ENCODE peak calls at places on chromosomes 3 and 15, in nine cellular contexts. R, E, U, T, N, I, D, Z and B are unnamed samples.
A peak's percentile ranks its signal among the peaks of the same experiment; 100 is the strongest.

GRCh38 chr15:68317281-68318007 is 39.9 kb downstream of the FEM1B start:
- DNase-seq in I (no peak), Z (no peak), D (no peak), R (no peak), E (peak; percentile 27), U (no peak), T (no peak), N (peak; percentile 1), B (no peak)

GRCh38 chr15:40334941-40335795 is 5.6 kb downstream of the CCDC9B start:
- DNase-seq in N (no peak), D (no peak), I (no peak), U (peak; percentile 67), Z (no peak), E (no peak), T (no peak), R (peak; percentile 44), B (peak; percentile 64)

GRCh38 chr3:12483364-12483763 is 916 bp upstream of the TSEN2 start:
- DNase-seq in D (no peak), Z (no peak), I (peak; percentile 18), E (no peak), T (no peak), N (no peak), U (no peak), R (peak; percentile 38), B (no peak)

GRCh38 chr3:87120850-87121249 is 106.3 kb upstream of the CHMP2B start:
- DNase-seq in Z (no peak), R (no peak), N (no peak), I (no peak), U (no peak), D (no peak), E (no peak), T (no peak), B (peak; percentile 7)

GRCh38 chr3:59998040-59998439 is 948.2 kb upstream of the CFAP20DC start:
- DNase-seq in R (no peak), Z (no peak), N (peak; percentile 78), D (no peak), I (no peak), T (no peak), U (no peak), E (no peak), B (no peak)

GRCh38 chr3:6921876-6922275 is 61.0 kb downstream of the GRM7 start:
- DNase-seq in U (no peak), I (no peak), D (no peak), N (no peak), T (no peak), E (no peak), Z (no peak), R (no peak), B (no peak)

GRCh38 chr3:171350364-171350763 is 109.8 kb downstream of the TNIK start:
- DNase-seq in E (no peak), Z (no peak), R (no peak), U (no peak), T (no peak), D (no peak), I (no peak), N (no peak), B (no peak)

GRCh38 chr3:138450704-138451424 is 16.4 kb downstream of the ESYT3 start:
- DNase-seq in R (no peak), Z (no peak), N (no peak), I (no peak), T (no peak), D (no peak), E (peak; percentile 12), U (no peak), B (peak; percentile 52)

GRCh38 chr3:60579734-60580133 is 671.5 kb downstream of the FHIT start:
- DNase-seq in T (peak; percentile 19), N (peak; percentile 17), R (no peak), D (no peak), E (no peak), I (peak; percentile 94), U (no peak), Z (no peak), B (no peak)

DNA sequence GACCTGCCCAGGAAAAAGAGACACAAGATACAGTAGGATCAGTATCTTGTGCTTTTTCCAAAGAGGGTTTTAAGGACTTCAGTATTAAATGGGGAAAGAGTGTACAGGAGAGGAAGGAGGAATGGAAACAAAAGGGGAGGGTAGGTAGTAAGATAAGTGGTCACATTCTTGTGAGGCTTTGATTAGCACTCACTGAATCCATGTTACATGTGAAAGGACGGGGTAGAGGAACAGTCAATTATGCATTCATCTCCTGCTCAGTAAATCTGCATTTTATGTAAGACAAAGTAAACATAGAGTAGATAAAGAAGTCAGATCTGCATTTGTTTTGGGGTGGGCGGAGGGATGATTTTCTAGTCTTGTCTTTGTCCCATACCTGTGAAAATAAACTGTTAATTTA is 50.7 kb downstream of the SACM1L start:
- DNase-seq in T (no peak), R (no peak), Z (no peak), E (no peak), U (no peak), I (no peak), N (no peak), D (no peak), B (no peak)
- H3K36me3 ChIP-seq in T (peaks cover 98% of the 10 kb centered on the region), R (peaks cover 17% of the 10 kb centered on the region), Z (peaks cover 7% of the 10 kb centered on the region), E (no peaks in the 10 kb centered on the region), U (peaks cover 21% of the 10 kb centered on the region), I (peaks cover 20% of the 10 kb centered on the region), N (no peaks in the 10 kb centered on the region), D (peaks cover 78% of the 10 kb centered on the region), B (peaks cover 24% of the 10 kb centered on the region)

GRCh38 chr3:41236198-41236597 is 36.9 kb downstream of the CTNNB1 start:
- DNase-seq in Z (no peak), D (no peak), U (no peak), I (no peak), R (no peak), N (no peak), T (no peak), E (no peak), B (no peak)
- H3K36me3 ChIP-seq in Z (peaks cover 20% of the 10 kb centered on the region), D (peaks cover 92% of the 10 kb centered on the region), U (peaks cover 31% of the 10 kb centered on the region), I (peaks cover 34% of the 10 kb centered on the region), R (peaks cover 30% of the 10 kb centered on the region), N (no peaks in the 10 kb centered on the region), T (peaks cover 98% of the 10 kb centered on the region), E (no peaks in the 10 kb centered on the region), B (peaks cover 39% of the 10 kb centered on the region)

DNA sequence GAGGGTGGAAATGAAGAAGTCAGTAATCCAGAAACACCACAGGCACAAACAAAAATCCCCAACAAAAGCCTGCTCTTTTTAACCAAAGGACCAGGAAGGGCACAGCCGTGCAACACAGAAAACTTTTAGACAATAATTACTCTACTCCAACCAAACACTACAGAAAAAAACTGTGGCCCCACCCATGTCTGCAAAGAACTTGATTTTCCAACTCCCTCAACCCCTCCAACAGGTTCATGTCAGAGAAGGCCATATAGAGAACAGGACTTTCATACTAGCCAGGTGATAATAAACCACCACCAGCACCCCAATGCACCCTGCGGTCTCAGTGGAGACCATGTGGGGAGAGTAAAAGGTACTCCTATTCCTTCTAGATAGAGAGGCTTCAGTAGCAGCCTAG is 16.8 kb downstream of the PHC3 start:
- DNase-seq in T (no peak), Z (no peak), I (no peak), R (no peak), D (no peak), U (no peak), E (no peak), N (no peak), B (no peak)
- H3K36me3 ChIP-seq in T (peaks cover 73% of the 10 kb centered on the region), Z (peaks cover 6% of the 10 kb centered on the region), I (peaks cover 1% of the 10 kb centered on the region), R (peaks cover 3% of the 10 kb centered on the region), D (peaks cover 81% of the 10 kb centered on the region), U (no peaks in the 10 kb centered on the region), E (no peaks in the 10 kb centered on the region), N (no peaks in the 10 kb centered on the region), B (peaks cover 2% of the 10 kb centered on the region)

GRCh38 chr3:66481071-66482001 is 19.5 kb downstream of the LRIG1 start:
- DNase-seq in E (no peak), Z (no peak), U (no peak), D (no peak), T (no peak), R (peak; percentile 82), N (no peak), I (no peak), B (no peak)
- H3K36me3 ChIP-seq in E (no peaks in the 10 kb centered on the region), Z (no peaks in the 10 kb centered on the region), U (no peaks in the 10 kb centered on the region), D (no peaks in the 10 kb centered on the region), T (no peaks in the 10 kb centered on the region), R (no peaks in the 10 kb centered on the region), N (no peaks in the 10 kb centered on the region), I (no peaks in the 10 kb centered on the region), B (no peaks in the 10 kb centered on the region)

GRCh38 chr3:112611813-112612515 is 29.0 kb downstream of the CCDC80 start:
- DNase-seq in N (no peak), I (no peak), U (no peak), R (no peak), T (no peak), E (no peak), D (no peak), Z (no peak), B (no peak)

GRCh38 chr3:112605285-112605684 is 35.7 kb downstream of the CCDC80 start:
- DNase-seq in D (no peak), Z (no peak), E (no peak), U (no peak), I (no peak), T (peak; percentile 37), R (no peak), N (no peak), B (no peak)

GRCh38 chr3:112604536-112604935 is 36.4 kb downstream of the CCDC80 start:
- DNase-seq in D (no peak), N (no peak), E (no peak), Z (no peak), R (no peak), I (no peak), U (no peak), T (peak; percentile 81), B (no peak)

DNA sequence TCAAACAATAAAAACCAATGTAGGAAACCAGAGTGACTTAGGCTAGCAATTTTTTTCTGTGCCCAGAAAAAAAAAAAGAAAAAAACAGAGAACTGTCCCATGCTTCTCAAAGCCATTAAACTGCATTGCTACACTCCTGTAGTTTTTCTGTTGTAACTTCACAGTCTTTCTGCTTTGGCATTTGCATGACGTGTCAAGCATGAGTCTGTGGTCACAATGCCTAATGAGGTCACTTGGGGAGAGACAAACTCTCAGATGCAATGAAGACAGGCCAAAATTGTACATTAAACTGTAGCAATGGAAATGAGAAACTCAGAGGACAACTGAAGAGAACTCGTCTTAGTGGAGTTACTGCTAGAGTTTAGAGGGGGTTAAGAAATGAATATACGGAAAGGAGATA is 30.8 kb downstream of the CCDC80 start:
- DNase-seq in N (no peak), E (no peak), D (no peak), R (no peak), I (no peak), T (no peak), Z (no peak), U (no peak), B (no peak)
- H3K36me3 ChIP-seq in N (no peaks in the 10 kb centered on the region), E (no peaks in the 10 kb centered on the region), D (no peaks in the 10 kb centered on the region), R (no peaks in the 10 kb centered on the region), I (no peaks in the 10 kb centered on the region), T (peaks cover 97% of the 10 kb centered on the region), Z (no peaks in the 10 kb centered on the region), U (no peaks in the 10 kb centered on the region), B (no peaks in the 10 kb centered on the region)